ENCODE peak calls at places on chromosomes 13 and 19, in nine cellular contexts. A is GM04504; G is dermis blood vessel endothelial cell; R is non-pigmented ciliary epithelial cell; N is activated CD4-positive, alpha-beta T cell treated with anti-CD3 and anti-CD28 coated beads, Interleukin-2, amount 50 U/mL, for 48 hours; F is DMS53; V is stimulated activated CD4-positive, alpha-beta T cell treated with anti-CD3 and anti-CD28 coated beads, Interleukin-4, amount 100 ng/mL, for 48 hours; Y is nucleus accumbens; M is stimulated activated CD8-positive, alpha-beta memory T cell treated with anti-CD3 and anti-CD28 coated beads, Interleukin-4, amount 100 ng/mL, for 24 hours. Z is an unnamed sample.

GRCh38 chr13:20132052-20132634 is 28.7 kb downstream of the GJA3 start:
- DNase-seq in A (no peak), G (no peak), R (no peak), N (no peak), F (no peak), V (no peak), Y (no peak), M (no peak), Z (no peak)

GRCh38 chr19:40687525-40688016 is 2.9 kb downstream of the NUMBL start:
- DNase-seq in A (peak), G (no peak), R (no peak), N (no peak), F (no peak), V (no peak), Y (no peak), M (no peak), Z (no peak)

GRCh38 chr19:2207991-2208860 is 27.9 kb downstream of the PLEKHJ1 start:
- DNase-seq in A (peak), G (peak), R (peak), N (no peak), F (no peak), V (no peak), Y (no peak), M (peak), Z (peak)

GRCh38 chr19:13965377-13965896 is 13.1 kb downstream of the DCAF15 start:
- DNase-seq in A (no peak), G (no peak), R (no peak), N (no peak), F (no peak), V (no peak), Y (no peak), M (no peak), Z (no peak)

GRCh38 chr19:6754136-6754535 is 13.1 kb downstream of the SH2D3A start:
- DNase-seq in A (no peak), G (no peak), R (no peak), N (no peak), F (no peak), V (no peak), Y (no peak), M (no peak), Z (no peak)

GRCh38 chr13:89097994-89098393 is 1426.8 kb downstream of the SLITRK5 start:
- DNase-seq in A (no peak), G (no peak), R (no peak), N (no peak), F (no peak), V (no peak), Y (no peak), M (no peak), Z (no peak)

GRCh38 chr19:54199401-54199800 is 1.3 kb upstream of the RPS9 start:
- DNase-seq in A (no peak), G (no peak), R (no peak), N (no peak), F (no peak), V (no peak), Y (no peak), M (no peak), Z (no peak)

GRCh38 chr13:27339299-27339698 is 68.7 kb downstream of the RASL11A start:
- DNase-seq in A (no peak), G (peak), R (no peak), N (peak), F (peak), V (peak), Y (no peak), M (no peak), Z (no peak)

GRCh38 chr19:47228168-47228936 is 2.6 kb downstream of the BBC3 start:
- DNase-seq in A (no peak), G (peak), R (no peak), N (peak), F (peak), V (no peak), Y (no peak), M (no peak), Z (no peak)

Z was measured in HS-5.